ENCODE peak calls at places on chromosome 21, in eight cellular contexts. One of them, this sample, is unnamed. For H3K4me1, the result is how much of the 10 kb centered on the place peaks cover.

GRCh38 chr21:16476056-16476850 is 746.5 kb downstream of the USP25 start:
- DNase-seq in tibial nerve: no peak
- DNase-seq in heart left ventricle: no peak
- DNase-seq in spleen: no peak
- DNase-seq in adrenal gland: no peak
- DNase-seq in IMR-90: no peak
- DNase-seq in A549: peak
- DNase-seq in right lobe of liver: no peak
- DNase-seq in this sample: no peak

GRCh38 chr21:34926784-34927548 is 122.1 kb downstream of the RUNX1 start:
- DNase-seq in spleen: no peak
- DNase-seq in IMR-90: peak
- DNase-seq in heart left ventricle: no peak
- DNase-seq in tibial nerve: peak
- DNase-seq in A549: peak
- DNase-seq in right lobe of liver: no peak
- DNase-seq in adrenal gland: no peak
- DNase-seq in this sample: no peak

GRCh38 chr21:30234050-30234449 is 18.2 kb upstream of the CLDN8 start:
- DNase-seq in IMR-90: no peak
- DNase-seq in adrenal gland: no peak
- DNase-seq in right lobe of liver: no peak
- DNase-seq in spleen: no peak
- DNase-seq in tibial nerve: no peak
- DNase-seq in A549: no peak
- DNase-seq in heart left ventricle: no peak
- DNase-seq in this sample: no peak

GRCh38 chr21:28177008-28177603 is 815.6 kb downstream of the LTN1 start:
- DNase-seq in spleen: no peak
- DNase-seq in adrenal gland: no peak
- DNase-seq in tibial nerve: no peak
- DNase-seq in heart left ventricle: no peak
- DNase-seq in A549: no peak
- DNase-seq in right lobe of liver: no peak
- DNase-seq in IMR-90: peak
- DNase-seq in this sample: no peak

GRCh38 chr21:32048353-32048752 is 175.5 kb downstream of the HUNK start:
- DNase-seq in adrenal gland: no peak
- DNase-seq in A549: no peak
- DNase-seq in IMR-90: no peak
- DNase-seq in heart left ventricle: no peak
- DNase-seq in right lobe of liver: no peak
- DNase-seq in tibial nerve: no peak
- DNase-seq in spleen: no peak
- DNase-seq in this sample: no peak

GRCh38 chr21:16912075-16912474 is 600.8 kb upstream of the CXADR start:
- DNase-seq in adrenal gland: no peak
- DNase-seq in right lobe of liver: no peak
- DNase-seq in IMR-90: peak
- DNase-seq in A549: no peak
- DNase-seq in spleen: no peak
- DNase-seq in tibial nerve: no peak
- DNase-seq in heart left ventricle: no peak
- DNase-seq in this sample: no peak

GRCh38 chr21:34922487-34922886 is 126.6 kb downstream of the RUNX1 start:
- DNase-seq in adrenal gland: no peak
- DNase-seq in IMR-90: no peak
- DNase-seq in right lobe of liver: no peak
- DNase-seq in heart left ventricle: no peak
- DNase-seq in spleen: no peak
- DNase-seq in A549: no peak
- DNase-seq in tibial nerve: no peak
- DNase-seq in this sample: no peak

GRCh38 chr21:8994640-8995511 is 1526.5 kb upstream of the TPTE start:
- DNase-seq in adrenal gland: no peak
- DNase-seq in IMR-90: no peak
- DNase-seq in right lobe of liver: no peak
- DNase-seq in tibial nerve: no peak
- DNase-seq in heart left ventricle: no peak
- DNase-seq in A549: peak
- DNase-seq in spleen: no peak
- DNase-seq in this sample: no peak

GRCh38 chr21:44380876-44381275 is 27.5 kb downstream of the TRPM2 start:
- DNase-seq in spleen: no peak
- DNase-seq in tibial nerve: no peak
- DNase-seq in heart left ventricle: no peak
- DNase-seq in adrenal gland: peak
- DNase-seq in IMR-90: no peak
- DNase-seq in A549: no peak
- DNase-seq in right lobe of liver: no peak
- DNase-seq in this sample: no peak

GRCh38 chr21:28419110-28419509 is 573.6 kb downstream of the LTN1 start:
- DNase-seq in IMR-90: peak
- DNase-seq in spleen: no peak
- DNase-seq in heart left ventricle: no peak
- DNase-seq in A549: no peak
- DNase-seq in adrenal gland: no peak
- DNase-seq in tibial nerve: no peak
- DNase-seq in right lobe of liver: no peak
- DNase-seq in this sample: no peak

GRCh38 chr21:32484706-32485380 is 72.3 kb downstream of the EVA1C start:
- DNase-seq in IMR-90: no peak
- DNase-seq in tibial nerve: no peak
- DNase-seq in A549: no peak
- DNase-seq in heart left ventricle: no peak
- DNase-seq in adrenal gland: peak
- DNase-seq in spleen: no peak
- DNase-seq in right lobe of liver: no peak
- DNase-seq in this sample: peak

GRCh38 chr21:31908106-31909031 is 35.5 kb downstream of the HUNK start:
- DNase-seq in spleen: no peak
- DNase-seq in IMR-90: peak
- DNase-seq in adrenal gland: no peak
- DNase-seq in right lobe of liver: no peak
- DNase-seq in A549: no peak
- DNase-seq in tibial nerve: no peak
- DNase-seq in heart left ventricle: no peak
- DNase-seq in this sample: peak

GRCh38 chr21:32403201-32403701 is 9.3 kb upstream of the EVA1C start:
- DNase-seq in adrenal gland: peak
- DNase-seq in tibial nerve: peak
- DNase-seq in IMR-90: peak
- DNase-seq in A549: peak
- DNase-seq in right lobe of liver: peak
- DNase-seq in heart left ventricle: peak
- DNase-seq in spleen: no peak
- DNase-seq in this sample: peak

GRCh38 chr21:39077816-39078215 is 105.4 kb downstream of the PSMG1 start:
- DNase-seq in IMR-90: no peak
- DNase-seq in A549: no peak
- DNase-seq in spleen: no peak
- DNase-seq in adrenal gland: no peak
- DNase-seq in heart left ventricle: no peak
- DNase-seq in tibial nerve: no peak
- DNase-seq in right lobe of liver: no peak
- DNase-seq in this sample: peak

GRCh38 chr21:39078322-39079065 is 104.8 kb downstream of the PSMG1 start:
- DNase-seq in A549: no peak
- DNase-seq in tibial nerve: no peak
- DNase-seq in spleen: no peak
- DNase-seq in right lobe of liver: no peak
- DNase-seq in adrenal gland: no peak
- DNase-seq in IMR-90: no peak
- DNase-seq in heart left ventricle: no peak
- DNase-seq in this sample: no peak

GRCh38 chr21:39082656-39083376 is 100.4 kb downstream of the PSMG1 start:
- DNase-seq in IMR-90: no peak
- DNase-seq in spleen: no peak
- DNase-seq in tibial nerve: no peak
- DNase-seq in adrenal gland: no peak
- DNase-seq in A549: no peak
- DNase-seq in heart left ventricle: no peak
- DNase-seq in right lobe of liver: no peak
- DNase-seq in this sample: peak

GRCh38 chr21:39079617-39080016 is 103.6 kb downstream of the PSMG1 start:
- DNase-seq in right lobe of liver: peak
- DNase-seq in IMR-90: peak
- DNase-seq in spleen: peak
- DNase-seq in adrenal gland: peak
- DNase-seq in tibial nerve: peak
- DNase-seq in heart left ventricle: peak
- DNase-seq in A549: no peak
- DNase-seq in this sample: no peak

DNA sequence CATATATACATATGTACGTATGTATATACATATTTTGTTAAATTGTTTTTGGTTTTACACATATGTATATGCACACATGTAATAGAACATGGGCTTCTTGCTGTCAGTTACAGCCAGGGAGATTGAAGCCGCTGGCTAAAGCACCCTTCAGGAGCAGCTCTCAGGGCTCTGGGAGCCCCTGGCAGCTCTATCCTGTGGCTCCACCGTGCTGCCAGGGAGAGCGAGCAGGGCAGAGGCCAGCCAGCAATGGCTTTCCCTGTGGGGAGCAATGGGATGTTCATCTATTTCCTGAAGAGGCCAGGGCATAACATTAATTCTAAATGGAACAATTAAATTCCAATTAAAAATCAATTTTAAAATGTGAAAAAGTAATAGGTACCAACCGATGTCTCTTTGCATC is 102.9 kb downstream of the PSMG1 start:
- DNase-seq in adrenal gland: no peak
- DNase-seq in spleen: no peak
- DNase-seq in IMR-90: no peak
- DNase-seq in right lobe of liver: no peak
- DNase-seq in A549: no peak
- DNase-seq in heart left ventricle: no peak
- DNase-seq in tibial nerve: no peak
- DNase-seq in this sample: no peak
- TF ChIP-seq CTCF in adrenal gland: no peak
- TF ChIP-seq CTCF in spleen: no peak
- TF ChIP-seq CTCF in IMR-90: no peak
- TF ChIP-seq CTCF in right lobe of liver: peak
- TF ChIP-seq CTCF in A549: no peak
- TF ChIP-seq CTCF in heart left ventricle: no peak
- TF ChIP-seq CTCF in tibial nerve: no peak
- TF ChIP-seq CTCF in this sample: no peak

GRCh38 chr21:43363506-43364260 is 63.2 kb downstream of the SIK1 start:
- DNase-seq in adrenal gland: no peak
- DNase-seq in spleen: no peak
- DNase-seq in tibial nerve: no peak
- DNase-seq in right lobe of liver: peak
- DNase-seq in A549: no peak
- DNase-seq in heart left ventricle: no peak
- DNase-seq in IMR-90: no peak
- DNase-seq in this sample: no peak
- H3K4me1 ChIP-seq in adrenal gland: under half
- H3K4me1 ChIP-seq in spleen: under half
- H3K4me1 ChIP-seq in tibial nerve: under half
- H3K4me1 ChIP-seq in right lobe of liver: under half
- H3K4me1 ChIP-seq in A549: under half
- H3K4me1 ChIP-seq in heart left ventricle: under half
- H3K4me1 ChIP-seq in IMR-90: under half
- H3K4me1 ChIP-seq in this sample: under half

GRCh38 chr21:25967566-25968438 is 202.8 kb downstream of the APP start:
- DNase-seq in spleen: no peak
- DNase-seq in tibial nerve: no peak
- DNase-seq in A549: no peak
- DNase-seq in heart left ventricle: no peak
- DNase-seq in IMR-90: no peak
- DNase-seq in adrenal gland: no peak
- DNase-seq in right lobe of liver: no peak
- DNase-seq in this sample: no peak
- TF ChIP-seq POLR2A in spleen: no peak
- TF ChIP-seq POLR2A in tibial nerve: no peak
- TF ChIP-seq POLR2A in A549: no peak
- TF ChIP-seq POLR2A in heart left ventricle: no peak
- TF ChIP-seq POLR2A in IMR-90: no peak
- TF ChIP-seq POLR2A in adrenal gland: no peak
- TF ChIP-seq POLR2A in right lobe of liver: no peak
- TF ChIP-seq POLR2A in this sample: no peak

GRCh38 chr21:36692125-36692843 is 6.6 kb upstream of the SIM2 start:
- DNase-seq in adrenal gland: no peak
- DNase-seq in IMR-90: no peak
- DNase-seq in spleen: no peak
- DNase-seq in tibial nerve: no peak
- DNase-seq in heart left ventricle: no peak
- DNase-seq in A549: no peak
- DNase-seq in right lobe of liver: no peak
- DNase-seq in this sample: no peak

GRCh38 chr21:36692844-36693143 is 6.1 kb upstream of the SIM2 start:
- DNase-seq in A549: no peak
- DNase-seq in tibial nerve: no peak
- DNase-seq in spleen: no peak
- DNase-seq in IMR-90: no peak
- DNase-seq in heart left ventricle: no peak
- DNase-seq in adrenal gland: no peak
- DNase-seq in right lobe of liver: no peak
- DNase-seq in this sample: no peak

GRCh38 chr21:36694041-36694515 is 4.8 kb upstream of the SIM2 start:
- DNase-seq in IMR-90: peak
- DNase-seq in right lobe of liver: no peak
- DNase-seq in spleen: no peak
- DNase-seq in adrenal gland: no peak
- DNase-seq in tibial nerve: no peak
- DNase-seq in heart left ventricle: no peak
- DNase-seq in A549: no peak
- DNase-seq in this sample: no peak

GRCh38 chr21:36694593-36695282 is 4.2 kb upstream of the SIM2 start:
- DNase-seq in A549: no peak
- DNase-seq in adrenal gland: no peak
- DNase-seq in right lobe of liver: no peak
- DNase-seq in tibial nerve: no peak
- DNase-seq in IMR-90: no peak
- DNase-seq in spleen: no peak
- DNase-seq in heart left ventricle: no peak
- DNase-seq in this sample: no peak

DNA sequence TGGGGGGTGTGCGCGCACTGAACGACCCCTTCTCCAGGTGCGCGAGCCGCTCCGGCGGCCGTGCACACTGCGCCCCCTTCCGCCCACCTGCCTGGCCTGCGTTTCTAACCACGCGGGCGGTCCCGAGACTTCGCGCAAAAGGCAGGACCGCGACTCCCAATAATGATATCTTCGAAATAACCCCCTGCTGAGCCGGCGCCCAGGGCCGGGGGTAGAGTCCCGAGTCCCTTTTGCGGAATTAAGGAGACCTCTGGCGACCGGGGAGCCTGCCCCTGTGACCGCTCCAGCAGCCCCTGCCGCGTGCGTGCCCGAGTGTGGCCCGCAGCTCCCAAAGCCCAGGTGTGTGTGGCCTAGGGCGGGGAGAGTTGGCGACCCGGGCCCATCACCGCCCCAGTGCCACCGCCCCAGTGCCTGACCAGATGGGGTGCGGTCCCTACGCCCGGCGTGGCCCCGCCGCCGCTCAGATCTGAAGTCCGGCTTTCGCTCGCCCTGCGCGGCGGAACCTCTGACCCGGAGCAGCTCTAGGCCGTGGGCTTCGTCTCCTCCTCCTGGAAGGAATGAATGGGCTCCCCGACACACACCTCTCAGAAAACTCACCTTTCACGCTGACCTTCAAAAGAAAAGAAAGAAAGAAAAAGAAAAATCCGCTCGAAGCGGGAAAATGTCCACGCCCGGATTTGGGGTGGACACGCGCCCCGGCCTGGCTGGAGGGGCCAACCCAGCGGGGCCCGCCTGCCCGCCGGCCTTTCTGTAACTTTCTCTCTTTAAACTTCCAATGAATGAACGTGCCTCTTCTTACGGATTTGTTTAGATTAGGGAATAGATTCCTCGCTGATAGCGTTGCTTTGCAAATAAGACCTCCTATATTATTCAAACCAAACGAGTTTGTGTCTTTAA is 5.5 kb upstream of the SIM2 start:
- DNase-seq in A549: no peak
- DNase-seq in spleen: no peak
- DNase-seq in tibial nerve: no peak
- DNase-seq in heart left ventricle: no peak
- DNase-seq in right lobe of liver: no peak
- DNase-seq in IMR-90: no peak
- DNase-seq in adrenal gland: no peak
- DNase-seq in this sample: no peak
- TF ChIP-seq CTCF in A549: no peak
- TF ChIP-seq CTCF in spleen: no peak
- TF ChIP-seq CTCF in tibial nerve: no peak
- TF ChIP-seq CTCF in heart left ventricle: no peak
- TF ChIP-seq CTCF in right lobe of liver: no peak
- TF ChIP-seq CTCF in IMR-90: peak
- TF ChIP-seq CTCF in adrenal gland: no peak
- TF ChIP-seq CTCF in this sample: no peak

This sample was measured in prostate gland.